ENCODE peak calls at places on chromosomes 11 and 22, in ten cellular contexts. One of them, this sample, is unnamed.

GRCh38 chr11:118619444-118620205 is 12.2 kb downstream of the PHLDB1 start:
- DNase-seq in PC-3: peak
- DNase-seq in CD4-positive, CD25-positive, alpha-beta regulatory T cell: no peak
- DNase-seq in neuronal stem cell: no peak
- DNase-seq in CD4-positive, alpha-beta T cell: no peak
- DNase-seq in CD8-positive, alpha-beta T cell: no peak
- DNase-seq in left ventricle myocardium inferior: no peak
- DNase-seq in stomach: no peak
- DNase-seq in small intestine: no peak
- DNase-seq in left lung: no peak
- DNase-seq in this sample: no peak

GRCh38 chr11:59708537-59708936 is 5.1 kb downstream of the OR10V1 start:
- DNase-seq in PC-3: no peak
- DNase-seq in CD4-positive, CD25-positive, alpha-beta regulatory T cell: no peak
- DNase-seq in neuronal stem cell: no peak
- DNase-seq in CD4-positive, alpha-beta T cell: no peak
- DNase-seq in CD8-positive, alpha-beta T cell: no peak
- DNase-seq in left ventricle myocardium inferior: no peak
- DNase-seq in stomach: no peak
- DNase-seq in small intestine: no peak
- DNase-seq in left lung: no peak
- DNase-seq in this sample: no peak

GRCh38 chr22:47250995-47251765 is 488.7 kb downstream of the TBC1D22A start:
- DNase-seq in PC-3: no peak
- DNase-seq in CD4-positive, CD25-positive, alpha-beta regulatory T cell: no peak
- DNase-seq in neuronal stem cell: no peak
- DNase-seq in CD4-positive, alpha-beta T cell: no peak
- DNase-seq in CD8-positive, alpha-beta T cell: no peak
- DNase-seq in left ventricle myocardium inferior: no peak
- DNase-seq in stomach: no peak
- DNase-seq in small intestine: no peak
- DNase-seq in left lung: no peak
- DNase-seq in this sample: no peak

GRCh38 chr11:127859941-127860354 is 727.4 kb downstream of the ETS1 start:
- DNase-seq in PC-3: peak
- DNase-seq in CD4-positive, CD25-positive, alpha-beta regulatory T cell: no peak
- DNase-seq in neuronal stem cell: no peak
- DNase-seq in CD4-positive, alpha-beta T cell: no peak
- DNase-seq in CD8-positive, alpha-beta T cell: no peak
- DNase-seq in left ventricle myocardium inferior: no peak
- DNase-seq in stomach: no peak
- DNase-seq in small intestine: no peak
- DNase-seq in left lung: no peak
- DNase-seq in this sample: no peak

GRCh38 chr11:12154871-12155668 is 44.7 kb downstream of the MICAL2 start:
- DNase-seq in PC-3: no peak
- DNase-seq in CD4-positive, CD25-positive, alpha-beta regulatory T cell: no peak
- DNase-seq in neuronal stem cell: no peak
- DNase-seq in CD4-positive, alpha-beta T cell: no peak
- DNase-seq in CD8-positive, alpha-beta T cell: no peak
- DNase-seq in left ventricle myocardium inferior: no peak
- DNase-seq in stomach: no peak
- DNase-seq in small intestine: no peak
- DNase-seq in left lung: no peak
- DNase-seq in this sample: no peak

GRCh38 chr11:72326151-72326842 is 82.3 kb upstream of the PHOX2A start:
- DNase-seq in PC-3: peak
- DNase-seq in CD4-positive, CD25-positive, alpha-beta regulatory T cell: no peak
- DNase-seq in neuronal stem cell: no peak
- DNase-seq in CD4-positive, alpha-beta T cell: no peak
- DNase-seq in CD8-positive, alpha-beta T cell: no peak
- DNase-seq in left ventricle myocardium inferior: no peak
- DNase-seq in stomach: no peak
- DNase-seq in small intestine: no peak
- DNase-seq in left lung: no peak
- DNase-seq in this sample: no peak

GRCh38 chr11:124915541-124916369 is 3.3 kb upstream of the HEPN1 start:
- DNase-seq in PC-3: no peak
- DNase-seq in CD4-positive, CD25-positive, alpha-beta regulatory T cell: no peak
- DNase-seq in neuronal stem cell: no peak
- DNase-seq in CD4-positive, alpha-beta T cell: no peak
- DNase-seq in CD8-positive, alpha-beta T cell: peak
- DNase-seq in left ventricle myocardium inferior: no peak
- DNase-seq in stomach: no peak
- DNase-seq in small intestine: no peak
- DNase-seq in left lung: no peak
- DNase-seq in this sample: no peak

GRCh38 chr11:124970925-124971324 is 16.9 kb downstream of the CCDC15 start:
- DNase-seq in PC-3: peak
- DNase-seq in CD4-positive, CD25-positive, alpha-beta regulatory T cell: no peak
- DNase-seq in neuronal stem cell: no peak
- DNase-seq in CD4-positive, alpha-beta T cell: no peak
- DNase-seq in CD8-positive, alpha-beta T cell: no peak
- DNase-seq in left ventricle myocardium inferior: no peak
- DNase-seq in stomach: no peak
- DNase-seq in small intestine: peak
- DNase-seq in left lung: no peak
- DNase-seq in this sample: no peak

GRCh38 chr11:122309262-122309925 is 193.4 kb upstream of the BLID start:
- DNase-seq in PC-3: no peak
- DNase-seq in CD4-positive, CD25-positive, alpha-beta regulatory T cell: no peak
- DNase-seq in neuronal stem cell: no peak
- DNase-seq in CD4-positive, alpha-beta T cell: no peak
- DNase-seq in CD8-positive, alpha-beta T cell: no peak
- DNase-seq in left ventricle myocardium inferior: no peak
- DNase-seq in stomach: no peak
- DNase-seq in small intestine: no peak
- DNase-seq in left lung: no peak
- DNase-seq in this sample: peak

GRCh38 chr11:26930518-26931247 is 63.2 kb upstream of the FIBIN start:
- DNase-seq in PC-3: no peak
- DNase-seq in CD4-positive, CD25-positive, alpha-beta regulatory T cell: no peak
- DNase-seq in neuronal stem cell: no peak
- DNase-seq in CD4-positive, alpha-beta T cell: no peak
- DNase-seq in CD8-positive, alpha-beta T cell: no peak
- DNase-seq in left ventricle myocardium inferior: no peak
- DNase-seq in stomach: no peak
- DNase-seq in small intestine: no peak
- DNase-seq in left lung: no peak
- DNase-seq in this sample: no peak

GRCh38 chr11:6746086-6746618 is 25.6 kb downstream of the OR2AG2 start:
- DNase-seq in PC-3: no peak
- DNase-seq in CD4-positive, CD25-positive, alpha-beta regulatory T cell: peak
- DNase-seq in neuronal stem cell: no peak
- DNase-seq in CD4-positive, alpha-beta T cell: peak
- DNase-seq in CD8-positive, alpha-beta T cell: peak
- DNase-seq in left ventricle myocardium inferior: no peak
- DNase-seq in stomach: peak
- DNase-seq in small intestine: peak
- DNase-seq in left lung: no peak
- DNase-seq in this sample: no peak

GRCh38 chr11:70556884-70557741 is 158.8 kb downstream of the CTTN start:
- DNase-seq in PC-3: peak
- DNase-seq in CD4-positive, CD25-positive, alpha-beta regulatory T cell: no peak
- DNase-seq in neuronal stem cell: no peak
- DNase-seq in CD4-positive, alpha-beta T cell: no peak
- DNase-seq in CD8-positive, alpha-beta T cell: no peak
- DNase-seq in left ventricle myocardium inferior: no peak
- DNase-seq in stomach: no peak
- DNase-seq in small intestine: peak
- DNase-seq in left lung: no peak
- DNase-seq in this sample: no peak

GRCh38 chr11:118180300-118180703 is 3.9 kb upstream of the SCN2B start:
- DNase-seq in PC-3: no peak
- DNase-seq in CD4-positive, CD25-positive, alpha-beta regulatory T cell: no peak
- DNase-seq in neuronal stem cell: peak
- DNase-seq in CD4-positive, alpha-beta T cell: no peak
- DNase-seq in CD8-positive, alpha-beta T cell: no peak
- DNase-seq in left ventricle myocardium inferior: peak
- DNase-seq in stomach: no peak
- DNase-seq in small intestine: no peak
- DNase-seq in left lung: peak
- DNase-seq in this sample: peak

DNA sequence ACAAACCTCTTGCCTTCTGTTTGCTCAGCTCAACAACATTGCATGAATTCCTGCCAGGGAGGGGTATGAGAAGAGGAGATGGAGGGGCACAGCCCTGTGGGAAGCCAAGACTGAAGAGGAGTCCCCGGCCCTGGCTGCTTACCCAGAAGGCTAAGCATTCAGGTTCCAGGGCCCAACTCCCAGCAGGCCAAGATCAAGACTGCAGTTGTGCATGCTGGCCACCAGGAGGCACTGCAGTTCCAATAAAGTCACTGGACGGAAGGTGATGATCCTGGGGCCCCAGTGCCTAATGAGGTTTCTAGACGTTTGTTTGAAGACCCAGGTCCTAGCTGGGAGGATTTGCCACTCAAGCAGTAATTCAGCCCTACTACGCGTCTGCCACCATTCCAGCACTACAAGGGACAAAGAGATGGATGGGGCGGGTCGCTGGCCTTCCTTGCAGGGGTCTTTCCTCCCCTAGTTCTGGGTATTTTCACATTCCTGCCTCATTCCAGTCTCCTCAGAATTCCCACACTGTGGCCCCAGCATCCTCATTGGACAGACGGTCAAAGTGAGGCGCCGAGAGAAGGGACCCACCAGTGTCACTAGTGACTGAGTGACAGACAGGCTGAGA is 23.6 kb downstream of the ALX4 start:
- DNase-seq in PC-3: peak
- DNase-seq in CD4-positive, CD25-positive, alpha-beta regulatory T cell: peak
- DNase-seq in neuronal stem cell: no peak
- DNase-seq in CD4-positive, alpha-beta T cell: peak
- DNase-seq in CD8-positive, alpha-beta T cell: peak
- DNase-seq in left ventricle myocardium inferior: no peak
- DNase-seq in stomach: peak
- DNase-seq in small intestine: peak
- DNase-seq in left lung: peak
- DNase-seq in this sample: peak
- H3K27ac ChIP-seq in PC-3: no peak
- H3K27ac ChIP-seq in CD4-positive, CD25-positive, alpha-beta regulatory T cell: no peak
- H3K27ac ChIP-seq in neuronal stem cell: no peak
- H3K27ac ChIP-seq in CD4-positive, alpha-beta T cell: no peak
- H3K27ac ChIP-seq in CD8-positive, alpha-beta T cell: no peak
- H3K27ac ChIP-seq in left ventricle myocardium inferior: no peak
- H3K27ac ChIP-seq in stomach: no peak
- H3K27ac ChIP-seq in small intestine: no peak
- H3K27ac ChIP-seq in left lung: no peak
- H3K27ac ChIP-seq in this sample: no peak

GRCh38 chr11:45724145-45724544 is 58.7 kb upstream of the CHST1 start:
- DNase-seq in PC-3: no peak
- DNase-seq in CD4-positive, CD25-positive, alpha-beta regulatory T cell: no peak
- DNase-seq in neuronal stem cell: no peak
- DNase-seq in CD4-positive, alpha-beta T cell: no peak
- DNase-seq in CD8-positive, alpha-beta T cell: no peak
- DNase-seq in left ventricle myocardium inferior: no peak
- DNase-seq in stomach: no peak
- DNase-seq in small intestine: no peak
- DNase-seq in left lung: no peak
- DNase-seq in this sample: no peak

GRCh38 chr11:45722144-45722543 is 56.7 kb upstream of the CHST1 start:
- DNase-seq in PC-3: no peak
- DNase-seq in CD4-positive, CD25-positive, alpha-beta regulatory T cell: no peak
- DNase-seq in neuronal stem cell: no peak
- DNase-seq in CD4-positive, alpha-beta T cell: no peak
- DNase-seq in CD8-positive, alpha-beta T cell: no peak
- DNase-seq in left ventricle myocardium inferior: no peak
- DNase-seq in stomach: no peak
- DNase-seq in small intestine: no peak
- DNase-seq in left lung: no peak
- DNase-seq in this sample: no peak

GRCh38 chr11:45725776-45726606 is 60.6 kb upstream of the CHST1 start:
- DNase-seq in PC-3: no peak
- DNase-seq in CD4-positive, CD25-positive, alpha-beta regulatory T cell: no peak
- DNase-seq in neuronal stem cell: no peak
- DNase-seq in CD4-positive, alpha-beta T cell: no peak
- DNase-seq in CD8-positive, alpha-beta T cell: no peak
- DNase-seq in left ventricle myocardium inferior: no peak
- DNase-seq in stomach: no peak
- DNase-seq in small intestine: no peak
- DNase-seq in left lung: no peak
- DNase-seq in this sample: no peak

GRCh38 chr11:45723421-45723820 is 58.0 kb upstream of the CHST1 start:
- DNase-seq in PC-3: no peak
- DNase-seq in CD4-positive, CD25-positive, alpha-beta regulatory T cell: no peak
- DNase-seq in neuronal stem cell: no peak
- DNase-seq in CD4-positive, alpha-beta T cell: no peak
- DNase-seq in CD8-positive, alpha-beta T cell: no peak
- DNase-seq in left ventricle myocardium inferior: no peak
- DNase-seq in stomach: no peak
- DNase-seq in small intestine: no peak
- DNase-seq in left lung: no peak
- DNase-seq in this sample: no peak

DNA sequence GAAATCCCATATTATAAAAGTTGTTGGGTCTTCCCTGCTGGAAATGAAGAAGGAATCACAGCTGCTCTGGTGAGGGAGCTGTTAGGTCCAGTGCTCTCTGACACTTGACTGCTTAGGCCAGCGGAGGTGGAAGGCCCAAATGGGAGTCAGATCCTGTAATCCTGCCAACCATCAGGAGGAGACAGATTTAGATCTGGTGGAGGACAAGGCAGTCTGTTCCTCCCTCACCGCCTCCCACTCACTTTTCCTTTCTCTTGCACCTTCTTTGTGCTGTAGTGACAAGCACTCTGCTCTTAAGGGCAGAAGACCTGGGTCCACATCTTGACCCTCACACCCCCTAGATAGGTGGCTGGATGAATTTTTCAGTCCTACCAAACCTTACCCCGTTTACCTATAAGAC is 59.7 kb upstream of the CHST1 start:
- DNase-seq in PC-3: no peak
- DNase-seq in CD4-positive, CD25-positive, alpha-beta regulatory T cell: no peak
- DNase-seq in neuronal stem cell: no peak
- DNase-seq in CD4-positive, alpha-beta T cell: no peak
- DNase-seq in CD8-positive, alpha-beta T cell: no peak
- DNase-seq in left ventricle myocardium inferior: no peak
- DNase-seq in stomach: no peak
- DNase-seq in small intestine: no peak
- DNase-seq in left lung: no peak
- DNase-seq in this sample: no peak
- H3K27ac ChIP-seq in PC-3: no peak
- H3K27ac ChIP-seq in CD4-positive, CD25-positive, alpha-beta regulatory T cell: no peak
- H3K27ac ChIP-seq in neuronal stem cell: no peak
- H3K27ac ChIP-seq in CD4-positive, alpha-beta T cell: no peak
- H3K27ac ChIP-seq in CD8-positive, alpha-beta T cell: no peak
- H3K27ac ChIP-seq in left ventricle myocardium inferior: no peak
- H3K27ac ChIP-seq in stomach: no peak
- H3K27ac ChIP-seq in small intestine: no peak
- H3K27ac ChIP-seq in left lung: no peak
- H3K27ac ChIP-seq in this sample: peak

GRCh38 chr11:36454551-36454950 is 55.5 kb downstream of the TRAF6 start:
- DNase-seq in PC-3: no peak
- DNase-seq in CD4-positive, CD25-positive, alpha-beta regulatory T cell: no peak
- DNase-seq in neuronal stem cell: no peak
- DNase-seq in CD4-positive, alpha-beta T cell: no peak
- DNase-seq in CD8-positive, alpha-beta T cell: no peak
- DNase-seq in left ventricle myocardium inferior: no peak
- DNase-seq in stomach: no peak
- DNase-seq in small intestine: no peak
- DNase-seq in left lung: no peak
- DNase-seq in this sample: no peak
- H3K27ac ChIP-seq in PC-3: no peak
- H3K27ac ChIP-seq in CD4-positive, CD25-positive, alpha-beta regulatory T cell: no peak
- H3K27ac ChIP-seq in neuronal stem cell: peak
- H3K27ac ChIP-seq in CD4-positive, alpha-beta T cell: no peak
- H3K27ac ChIP-seq in CD8-positive, alpha-beta T cell: no peak
- H3K27ac ChIP-seq in left ventricle myocardium inferior: peak
- H3K27ac ChIP-seq in stomach: no peak
- H3K27ac ChIP-seq in small intestine: peak
- H3K27ac ChIP-seq in left lung: peak
- H3K27ac ChIP-seq in this sample: peak

GRCh38 chr11:66969584-66970205 is 5.4 kb upstream of the C11orf86 start:
- DNase-seq in PC-3: no peak
- DNase-seq in CD4-positive, CD25-positive, alpha-beta regulatory T cell: no peak
- DNase-seq in neuronal stem cell: no peak
- DNase-seq in CD4-positive, alpha-beta T cell: no peak
- DNase-seq in CD8-positive, alpha-beta T cell: no peak
- DNase-seq in left ventricle myocardium inferior: no peak
- DNase-seq in stomach: no peak
- DNase-seq in small intestine: no peak
- DNase-seq in left lung: no peak
- DNase-seq in this sample: no peak
- H3K27ac ChIP-seq in PC-3: peak
- H3K27ac ChIP-seq in CD4-positive, CD25-positive, alpha-beta regulatory T cell: no peak
- H3K27ac ChIP-seq in neuronal stem cell: no peak
- H3K27ac ChIP-seq in CD4-positive, alpha-beta T cell: no peak
- H3K27ac ChIP-seq in CD8-positive, alpha-beta T cell: no peak
- H3K27ac ChIP-seq in left ventricle myocardium inferior: no peak
- H3K27ac ChIP-seq in stomach: no peak
- H3K27ac ChIP-seq in small intestine: peak
- H3K27ac ChIP-seq in left lung: no peak
- H3K27ac ChIP-seq in this sample: no peak

This sample was measured in caudate nucleus.